ENCODE peak calls at places on chromosome 14, in six cellular contexts. H is K562, M is GM12891, T is HepG2, Y is H1, D is GM12878. G is an unnamed sample.
A peak's percentile ranks its signal among the peaks of the same experiment; 100 is the strongest.

GRCh38 chr14:103528158-103528511 is 861 bp upstream of the TRMT61A start:
- DNase-seq in H (no peak), T (no peak), M (no peak), Y (no peak), D (no peak), G (no peak)

GRCh38 chr14:42779024-42779423 is 1172.3 kb downstream of the LRFN5 start:
- DNase-seq in Y (no peak), M (no peak), H (no peak), T (no peak), D (no peak), G (no peak)

GRCh38 chr14:56996721-56997399 is 186.6 kb upstream of the OTX2 start:
- DNase-seq in T (no peak), M (no peak), Y (no peak), H (no peak), D (no peak), G (no peak)

GRCh38 chr14:64812412-64812811 is 67.3 kb downstream of the SPTB start:
- DNase-seq in H (peak; percentile 38), D (no peak), Y (peak; percentile 71), T (no peak), M (no peak), G (no peak)

GRCh38 chr14:93113678-93114067 is 2.1 kb downstream of the ITPK1 start:
- DNase-seq in D (no peak), M (no peak), T (no peak), Y (no peak), H (no peak), G (no peak)

GRCh38 chr14:73777420-73777819 is 63.2 kb upstream of the PNMA1 start:
- DNase-seq in M (no peak), H (no peak), D (no peak), T (no peak), Y (no peak), G (no peak)

GRCh38 chr14:65019944-65020566 is 33.4 kb downstream of the FNTB start:
- DNase-seq in M (no peak), D (no peak), Y (no peak), T (peak; percentile 85), H (peak; percentile 27), G (no peak)

GRCh38 chr14:43135877-43136411 is 1371.1 kb downstream of the FSCB start:
- DNase-seq in Y (no peak), T (no peak), M (no peak), H (no peak), D (no peak), G (no peak)

GRCh38 chr14:55254581-55254980 is 16.6 kb upstream of the FBXO34 start:
- DNase-seq in T (no peak), H (no peak), M (no peak), D (no peak), Y (no peak), G (no peak)

GRCh38 chr14:100076133-100076532 is 10.9 kb downstream of the EVL start:
- DNase-seq in H (peak; percentile 35), Y (no peak), D (no peak), M (no peak), T (peak; percentile 15), G (no peak)

GRCh38 chr14:73726025-73726961 is 12.1 kb upstream of the PNMA1 start:
- DNase-seq in T (no peak), Y (no peak), H (peak; percentile 33), D (no peak), M (no peak), G (peak; percentile 4)

GRCh38 chr14:85165091-85165490 is 364.9 kb upstream of the FLRT2 start:
- DNase-seq in T (no peak), M (no peak), D (no peak), H (no peak), Y (no peak), G (no peak)

GRCh38 chr14:35155962-35156361 is 33.6 kb downstream of the PRORP start:
- DNase-seq in D (no peak), T (no peak), Y (no peak), H (no peak), M (no peak), G (peak; percentile 17)

GRCh38 chr14:94696518-94696917 is 73.4 kb downstream of the GSC start:
- DNase-seq in Y (no peak), T (no peak), M (no peak), D (no peak), H (no peak), G (no peak)

GRCh38 chr14:22497671-22498093 is 91.3 kb downstream of the DAD1 start:
- DNase-seq in T (no peak), D (no peak), Y (no peak), H (no peak), M (no peak), G (no peak)

GRCh38 chr14:75967866-75968265 is 13.9 kb downstream of the TGFB3 start:
- DNase-seq in D (no peak), H (no peak), T (no peak), Y (no peak), M (no peak), G (no peak)

GRCh38 chr14:75969891-75970290 is 11.9 kb downstream of the TGFB3 start:
- DNase-seq in H (no peak), D (no peak), T (no peak), M (no peak), Y (no peak), G (no peak)

GRCh38 chr14:75970989-75971388 is 10.8 kb downstream of the TGFB3 start:
- DNase-seq in M (no peak), T (no peak), Y (no peak), D (no peak), H (no peak), G (no peak)

GRCh38 chr14:75969126-75969525 is 12.7 kb downstream of the TGFB3 start:
- DNase-seq in T (no peak), Y (no peak), H (no peak), D (no peak), M (no peak), G (no peak)

DNA sequence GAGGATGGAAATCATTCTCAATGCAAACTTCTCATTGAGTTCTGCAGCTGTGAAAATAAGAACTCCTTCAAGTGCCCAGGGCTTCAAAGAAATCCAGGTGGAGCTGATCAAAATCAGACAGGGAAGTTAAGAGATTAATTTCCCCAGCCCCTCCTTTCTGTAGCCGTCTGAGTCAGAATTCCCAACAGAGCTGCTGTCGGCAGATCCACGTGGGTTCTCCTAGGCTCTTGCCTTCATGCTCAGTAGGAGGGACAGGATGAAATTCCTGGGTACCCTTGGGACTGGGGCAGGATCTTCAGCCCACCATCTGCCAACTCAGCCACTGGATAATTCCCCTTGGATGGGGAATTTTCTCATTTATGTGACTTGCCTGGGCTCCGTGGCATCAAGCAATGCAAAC is 13.3 kb downstream of the TGFB3 start:
- DNase-seq in Y (no peak), D (no peak), H (no peak), T (no peak), M (no peak), G (no peak)
- TF ChIP-seq TAF1 in Y (no peak), D (no peak), H (no peak), T (no peak), M (no peak), G (no peak)

GRCh38 chr14:68376067-68376810 is 416.6 kb downstream of the ZFP36L1 start:
- DNase-seq in M (no peak), H (no peak), Y (no peak), T (no peak), D (no peak), G (no peak)

GRCh38 chr14:68375371-68375770 is 417.5 kb downstream of the ZFP36L1 start:
- DNase-seq in Y (no peak), M (no peak), D (no peak), T (no peak), H (no peak), G (no peak)

GRCh38 chr14:68379510-68380303 is 413.2 kb downstream of the ZFP36L1 start:
- DNase-seq in D (no peak), M (no peak), T (no peak), Y (no peak), H (no peak), G (no peak)

GRCh38 chr14:68377056-68377455 is 415.8 kb downstream of the ZFP36L1 start:
- DNase-seq in Y (no peak), T (no peak), H (no peak), M (no peak), D (no peak), G (no peak)

GRCh38 chr14:68377459-68377858 is 415.4 kb downstream of the ZFP36L1 start:
- DNase-seq in Y (no peak), T (peak; percentile 92), D (no peak), M (no peak), H (peak; percentile 33), G (no peak)
- TF ChIP-seq POLR2A in Y (no peak), T (no peak), D (no peak), M (no peak), H (no peak), G (no peak)

DNA sequence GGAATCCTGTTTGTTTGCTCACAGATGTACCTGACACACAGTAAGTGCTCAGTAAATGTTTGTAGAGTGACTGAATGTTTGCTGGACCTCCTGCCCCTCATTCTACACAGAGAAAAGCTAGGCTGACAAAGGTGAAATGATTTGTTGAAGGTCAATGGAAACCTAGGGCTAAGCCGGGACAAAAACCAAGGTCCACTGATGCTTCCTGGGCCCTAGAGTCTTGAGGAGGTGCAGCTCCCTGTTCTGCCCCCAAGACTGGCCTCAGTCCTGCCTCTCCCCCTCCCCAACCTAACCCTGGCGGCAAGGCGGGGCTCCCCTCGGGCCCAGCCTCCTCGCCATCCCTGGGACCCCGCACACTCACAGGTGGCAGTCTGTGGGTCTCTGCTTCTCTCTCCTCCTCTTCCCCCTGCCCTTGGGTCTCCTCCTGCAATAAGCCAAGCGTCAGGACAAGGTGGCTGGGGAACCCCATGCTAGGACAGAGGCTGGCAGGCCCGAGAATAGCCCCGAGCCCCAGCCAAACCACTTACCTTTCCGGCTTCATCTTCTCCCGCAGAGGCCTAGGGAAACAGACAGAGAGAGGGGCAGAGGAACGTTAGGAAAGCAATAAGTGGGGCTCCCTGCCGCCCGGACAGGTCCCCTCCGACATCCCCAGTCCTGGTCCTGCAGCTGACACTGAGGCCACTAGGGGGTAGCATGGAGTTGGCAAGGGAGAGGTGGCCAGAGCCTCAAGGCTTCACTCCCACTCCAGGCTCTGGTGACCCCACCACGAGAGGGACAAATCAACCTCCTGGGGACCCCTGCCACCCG is 9.3 kb downstream of the PGF start:
- DNase-seq in H (peak; percentile 75), M (peak; percentile 94), Y (peak; percentile 95), D (no peak), T (peak; percentile 84), G (peak; percentile 94)
- TF ChIP-seq POLR2AphosphoS5 in H (peak; percentile 50), M (no peak), Y (peak; percentile 23), D (no peak), T (no peak), G (no peak)

GRCh38 chr14:89348726-89349125 is 68.3 kb downstream of the FOXN3 start:
- DNase-seq in H (no peak), T (no peak), D (no peak), M (no peak), Y (no peak), G (no peak)

GRCh38 chr14:89343356-89343755 is 73.7 kb downstream of the FOXN3 start:
- DNase-seq in H (no peak), D (no peak), M (no peak), Y (no peak), T (no peak), G (no peak)

GRCh38 chr14:89347885-89348284 is 69.1 kb downstream of the FOXN3 start:
- DNase-seq in D (no peak), T (no peak), H (no peak), M (no peak), Y (no peak), G (no peak)

GRCh38 chr14:89342049-89342448 is 75.0 kb downstream of the FOXN3 start:
- DNase-seq in Y (no peak), T (no peak), H (no peak), M (no peak), D (no peak), G (no peak)

DNA sequence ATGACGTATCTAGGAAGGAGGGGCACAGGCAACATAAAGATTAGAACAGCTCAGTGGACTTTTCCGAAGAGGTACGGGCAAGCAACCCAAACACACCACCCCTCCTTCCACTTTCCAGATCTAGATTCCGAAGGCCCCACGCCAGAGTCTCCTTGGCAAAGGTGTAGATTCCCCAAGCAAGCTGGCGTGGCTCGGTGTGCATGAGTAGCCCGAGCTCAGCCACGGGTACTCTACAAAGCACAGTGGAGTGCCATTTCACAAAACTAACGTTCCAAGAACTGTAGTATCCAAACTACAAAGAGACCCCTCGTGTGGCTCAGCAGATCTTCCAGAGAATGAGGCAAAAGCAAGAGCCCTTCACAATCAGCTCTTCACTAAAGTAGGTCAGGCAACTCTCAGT is 72.2 kb downstream of the FOXN3 start:
- DNase-seq in T (no peak), D (no peak), Y (no peak), H (no peak), M (no peak), G (no peak)
- TF ChIP-seq TAF1 in T (no peak), D (no peak), Y (no peak), H (no peak), M (no peak), G (no peak)

G was measured in GM12892.